ENCODE peak calls at places on chromosomes 12 and 14, in seven cellular contexts. One of them, this sample, is unnamed.

GRCh38 chr14:96797943-96798349 is 764 bp downstream of the VRK1 start:
- DNase-seq in cardiac muscle cell: no peak
- DNase-seq in mammary epithelial cell: no peak
- DNase-seq in endothelial cell: no peak
- DNase-seq in K562: peak; percentile 34
- DNase-seq in fibroblast of villous mesenchyme: peak; percentile 17
- DNase-seq in RWPE1: peak; percentile 8
- DNase-seq in this sample: no peak

GRCh38 chr14:24814944-24815343 is 181.0 kb upstream of the GZMB start:
- DNase-seq in fibroblast of villous mesenchyme: no peak
- DNase-seq in cardiac muscle cell: no peak
- DNase-seq in mammary epithelial cell: no peak
- DNase-seq in K562: no peak
- DNase-seq in endothelial cell: no peak
- DNase-seq in RWPE1: no peak
- DNase-seq in this sample: no peak

GRCh38 chr14:100582496-100583165 is 4.6 kb downstream of the BEGAIN start:
- DNase-seq in endothelial cell: no peak
- DNase-seq in K562: no peak
- DNase-seq in fibroblast of villous mesenchyme: no peak
- DNase-seq in mammary epithelial cell: no peak
- DNase-seq in cardiac muscle cell: no peak
- DNase-seq in RWPE1: no peak
- DNase-seq in this sample: no peak

GRCh38 chr12:98595152-98595988 is 1.9 kb downstream of the SLC25A3 start:
- DNase-seq in RWPE1: peak; percentile 43
- DNase-seq in fibroblast of villous mesenchyme: peak; percentile 71
- DNase-seq in mammary epithelial cell: peak; percentile 53
- DNase-seq in cardiac muscle cell: peak; percentile 75
- DNase-seq in endothelial cell: no peak
- DNase-seq in K562: no peak
- DNase-seq in this sample: no peak

GRCh38 chr12:107144990-107145389 is 51.6 kb upstream of the CRY1 start:
- DNase-seq in K562: no peak
- DNase-seq in RWPE1: peak; percentile 23
- DNase-seq in fibroblast of villous mesenchyme: no peak
- DNase-seq in endothelial cell: no peak
- DNase-seq in cardiac muscle cell: peak; percentile 8
- DNase-seq in mammary epithelial cell: no peak
- DNase-seq in this sample: no peak

GRCh38 chr12:109870648-109871047 is 9.7 kb downstream of the GLTP start:
- DNase-seq in endothelial cell: no peak
- DNase-seq in RWPE1: no peak
- DNase-seq in mammary epithelial cell: peak; percentile 34
- DNase-seq in cardiac muscle cell: no peak
- DNase-seq in K562: no peak
- DNase-seq in fibroblast of villous mesenchyme: no peak
- DNase-seq in this sample: no peak

GRCh38 chr12:17064834-17065233 is 458.9 kb upstream of the LMO3 start:
- DNase-seq in mammary epithelial cell: no peak
- DNase-seq in endothelial cell: no peak
- DNase-seq in cardiac muscle cell: no peak
- DNase-seq in K562: no peak
- DNase-seq in RWPE1: no peak
- DNase-seq in fibroblast of villous mesenchyme: no peak
- DNase-seq in this sample: no peak

GRCh38 chr14:88667555-88668273 is 104.9 kb downstream of the ZC3H14 start:
- DNase-seq in endothelial cell: peak; percentile 61
- DNase-seq in mammary epithelial cell: peak; percentile 70
- DNase-seq in fibroblast of villous mesenchyme: peak; percentile 75
- DNase-seq in cardiac muscle cell: peak; percentile 88
- DNase-seq in K562: peak; percentile 25
- DNase-seq in RWPE1: peak; percentile 58
- DNase-seq in this sample: peak; percentile 52

GRCh38 chr14:69573841-69574265 is 818 bp downstream of the CCDC177 start:
- DNase-seq in RWPE1: no peak
- DNase-seq in endothelial cell: no peak
- DNase-seq in mammary epithelial cell: no peak
- DNase-seq in cardiac muscle cell: peak; percentile 25
- DNase-seq in fibroblast of villous mesenchyme: no peak
- DNase-seq in K562: no peak
- DNase-seq in this sample: peak; percentile 44

GRCh38 chr12:45605624-45606023 is 123.9 kb upstream of the ARID2 start:
- DNase-seq in K562: no peak
- DNase-seq in endothelial cell: no peak
- DNase-seq in fibroblast of villous mesenchyme: no peak
- DNase-seq in RWPE1: no peak
- DNase-seq in mammary epithelial cell: no peak
- DNase-seq in cardiac muscle cell: no peak
- DNase-seq in this sample: no peak

GRCh38 chr12:126397071-126397571 is 1331.9 kb downstream of the AACS start:
- DNase-seq in endothelial cell: no peak
- DNase-seq in mammary epithelial cell: no peak
- DNase-seq in K562: no peak
- DNase-seq in RWPE1: no peak
- DNase-seq in fibroblast of villous mesenchyme: peak; percentile 10
- DNase-seq in cardiac muscle cell: peak; percentile 80
- DNase-seq in this sample: no peak

GRCh38 chr12:80268924-80269749 is 169.8 kb downstream of the OTOGL start:
- DNase-seq in endothelial cell: no peak
- DNase-seq in fibroblast of villous mesenchyme: peak; percentile 45
- DNase-seq in cardiac muscle cell: peak; percentile 52
- DNase-seq in RWPE1: peak; percentile 75
- DNase-seq in K562: no peak
- DNase-seq in mammary epithelial cell: peak; percentile 88
- DNase-seq in this sample: no peak

GRCh38 chr14:90460136-90460535 is 63.3 kb downstream of the CALM1 start:
- DNase-seq in endothelial cell: no peak
- DNase-seq in mammary epithelial cell: no peak
- DNase-seq in RWPE1: no peak
- DNase-seq in fibroblast of villous mesenchyme: no peak
- DNase-seq in cardiac muscle cell: no peak
- DNase-seq in K562: no peak
- DNase-seq in this sample: no peak

GRCh38 chr12:110179291-110179690 is 55.1 kb downstream of the IFT81 start:
- DNase-seq in fibroblast of villous mesenchyme: peak; percentile 30
- DNase-seq in K562: no peak
- DNase-seq in RWPE1: no peak
- DNase-seq in endothelial cell: no peak
- DNase-seq in cardiac muscle cell: peak; percentile 11
- DNase-seq in mammary epithelial cell: peak; percentile 71
- DNase-seq in this sample: no peak

GRCh38 chr12:11577658-11578260 is 71.7 kb upstream of the ETV6 start:
- DNase-seq in K562: no peak
- DNase-seq in RWPE1: peak; percentile 34
- DNase-seq in mammary epithelial cell: peak; percentile 57
- DNase-seq in cardiac muscle cell: no peak
- DNase-seq in fibroblast of villous mesenchyme: no peak
- DNase-seq in endothelial cell: no peak
- DNase-seq in this sample: no peak

GRCh38 chr12:97394657-97395056 is 67.9 kb upstream of the RMST start:
- DNase-seq in endothelial cell: no peak
- DNase-seq in fibroblast of villous mesenchyme: no peak
- DNase-seq in RWPE1: no peak
- DNase-seq in mammary epithelial cell: no peak
- DNase-seq in K562: no peak
- DNase-seq in cardiac muscle cell: no peak
- DNase-seq in this sample: no peak

GRCh38 chr12:15540469-15540872 is 218.2 kb downstream of the PTPRO start:
- DNase-seq in RWPE1: peak; percentile 17
- DNase-seq in endothelial cell: no peak
- DNase-seq in mammary epithelial cell: no peak
- DNase-seq in fibroblast of villous mesenchyme: peak; percentile 76
- DNase-seq in cardiac muscle cell: peak; percentile 39
- DNase-seq in K562: no peak
- DNase-seq in this sample: no peak

GRCh38 chr12:65524666-65525065 is 246.2 kb downstream of the MSRB3 start:
- DNase-seq in cardiac muscle cell: peak; percentile 73
- DNase-seq in mammary epithelial cell: peak; percentile 59
- DNase-seq in K562: no peak
- DNase-seq in endothelial cell: no peak
- DNase-seq in RWPE1: no peak
- DNase-seq in fibroblast of villous mesenchyme: peak; percentile 88
- DNase-seq in this sample: no peak

GRCh38 chr14:79407572-79407971 is 803.7 kb downstream of the DIO2 start:
- DNase-seq in RWPE1: no peak
- DNase-seq in endothelial cell: no peak
- DNase-seq in K562: no peak
- DNase-seq in cardiac muscle cell: no peak
- DNase-seq in fibroblast of villous mesenchyme: no peak
- DNase-seq in mammary epithelial cell: no peak
- DNase-seq in this sample: no peak

GRCh38 chr14:23661542-23661941 is 25.4 kb downstream of the DHRS2 start:
- DNase-seq in K562: no peak
- DNase-seq in mammary epithelial cell: no peak
- DNase-seq in RWPE1: no peak
- DNase-seq in fibroblast of villous mesenchyme: no peak
- DNase-seq in cardiac muscle cell: no peak
- DNase-seq in endothelial cell: no peak
- DNase-seq in this sample: no peak

GRCh38 chr14:50830044-50830931 is 674 bp downstream of the NIN start:
- DNase-seq in K562: peak; percentile 61
- DNase-seq in endothelial cell: peak; percentile 53
- DNase-seq in mammary epithelial cell: peak; percentile 57
- DNase-seq in fibroblast of villous mesenchyme: peak; percentile 47
- DNase-seq in RWPE1: peak; percentile 32
- DNase-seq in cardiac muscle cell: peak; percentile 49
- DNase-seq in this sample: peak; percentile 67

GRCh38 chr14:61533513-61534255 is 161.6 kb upstream of the HIF1A start:
- DNase-seq in K562: no peak
- DNase-seq in fibroblast of villous mesenchyme: no peak
- DNase-seq in cardiac muscle cell: no peak
- DNase-seq in RWPE1: no peak
- DNase-seq in mammary epithelial cell: peak; percentile 37
- DNase-seq in endothelial cell: no peak
- DNase-seq in this sample: no peak

GRCh38 chr12:110597885-110598284 is 14.8 kb upstream of the PPTC7 start:
- DNase-seq in cardiac muscle cell: no peak
- DNase-seq in K562: no peak
- DNase-seq in RWPE1: no peak
- DNase-seq in fibroblast of villous mesenchyme: no peak
- DNase-seq in mammary epithelial cell: no peak
- DNase-seq in endothelial cell: no peak
- DNase-seq in this sample: no peak

GRCh38 chr14:102008891-102009290 is 44.5 kb downstream of the DYNC1H1 start:
- DNase-seq in cardiac muscle cell: no peak
- DNase-seq in RWPE1: no peak
- DNase-seq in mammary epithelial cell: no peak
- DNase-seq in endothelial cell: no peak
- DNase-seq in fibroblast of villous mesenchyme: no peak
- DNase-seq in K562: no peak
- DNase-seq in this sample: no peak

GRCh38 chr12:48993787-48994186 is 5.4 kb downstream of the DDN start:
- DNase-seq in K562: peak; percentile 53
- DNase-seq in RWPE1: no peak
- DNase-seq in cardiac muscle cell: no peak
- DNase-seq in fibroblast of villous mesenchyme: no peak
- DNase-seq in endothelial cell: no peak
- DNase-seq in mammary epithelial cell: no peak
- DNase-seq in this sample: no peak

GRCh38 chr12:93521225-93521854 is 51.1 kb upstream of the SOCS2 start:
- DNase-seq in fibroblast of villous mesenchyme: no peak
- DNase-seq in RWPE1: no peak
- DNase-seq in mammary epithelial cell: no peak
- DNase-seq in K562: no peak
- DNase-seq in endothelial cell: no peak
- DNase-seq in cardiac muscle cell: peak; percentile 57
- DNase-seq in this sample: no peak

GRCh38 chr14:21891921-21892320 is 218.3 kb upstream of the OR4E1 start:
- DNase-seq in RWPE1: no peak
- DNase-seq in cardiac muscle cell: no peak
- DNase-seq in fibroblast of villous mesenchyme: no peak
- DNase-seq in endothelial cell: no peak
- DNase-seq in K562: no peak
- DNase-seq in mammary epithelial cell: no peak
- DNase-seq in this sample: no peak

GRCh38 chr14:21894003-21894897 is 220.6 kb upstream of the OR4E1 start:
- DNase-seq in endothelial cell: peak; percentile 56
- DNase-seq in fibroblast of villous mesenchyme: no peak
- DNase-seq in RWPE1: no peak
- DNase-seq in mammary epithelial cell: no peak
- DNase-seq in K562: peak; percentile 4
- DNase-seq in cardiac muscle cell: peak; percentile 10
- DNase-seq in this sample: peak; percentile 27
- TF ChIP-seq CTCF in endothelial cell: peak; percentile 64
- TF ChIP-seq CTCF in fibroblast of villous mesenchyme: peak; percentile 22
- TF ChIP-seq CTCF in RWPE1: no peak
- TF ChIP-seq CTCF in mammary epithelial cell: peak; percentile 45
- TF ChIP-seq CTCF in K562: peak; percentile 54
- TF ChIP-seq CTCF in cardiac muscle cell: peak; percentile 39
- TF ChIP-seq CTCF in this sample: peak; percentile 22

DNA sequence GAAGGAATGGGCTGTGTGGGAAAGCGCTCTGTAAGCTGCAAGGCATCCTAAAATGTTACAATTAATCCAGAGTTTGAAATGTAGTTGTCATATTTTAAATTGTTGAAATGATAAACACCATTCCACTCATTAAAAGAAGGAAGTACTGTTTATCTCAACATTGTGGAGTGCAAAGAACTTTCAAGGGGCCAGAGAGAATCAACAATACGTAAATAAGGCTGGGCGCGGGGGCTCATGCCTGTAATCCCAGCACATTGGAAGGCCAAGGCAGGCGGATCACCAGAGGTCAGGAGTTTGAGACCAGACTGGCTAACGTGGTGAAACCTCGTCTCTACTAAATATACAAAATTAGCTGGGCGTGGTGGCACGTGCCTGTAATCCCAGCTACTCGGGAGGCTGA is 24.5 kb downstream of the NR1H4 start:
- DNase-seq in K562: no peak
- DNase-seq in endothelial cell: no peak
- DNase-seq in mammary epithelial cell: no peak
- DNase-seq in fibroblast of villous mesenchyme: no peak
- DNase-seq in RWPE1: no peak
- DNase-seq in cardiac muscle cell: no peak
- DNase-seq in this sample: no peak
- TF ChIP-seq CTCF in K562: no peak
- TF ChIP-seq CTCF in endothelial cell: no peak
- TF ChIP-seq CTCF in mammary epithelial cell: no peak
- TF ChIP-seq CTCF in fibroblast of villous mesenchyme: no peak
- TF ChIP-seq CTCF in RWPE1: no peak
- TF ChIP-seq CTCF in cardiac muscle cell: no peak
- TF ChIP-seq CTCF in this sample: no peak

GRCh38 chr14:98161366-98161765 is 1110.6 kb downstream of the BCL11B start:
- DNase-seq in fibroblast of villous mesenchyme: no peak
- DNase-seq in cardiac muscle cell: no peak
- DNase-seq in endothelial cell: no peak
- DNase-seq in K562: no peak
- DNase-seq in mammary epithelial cell: peak; percentile 26
- DNase-seq in RWPE1: no peak
- DNase-seq in this sample: no peak
- TF ChIP-seq CTCF in fibroblast of villous mesenchyme: no peak
- TF ChIP-seq CTCF in cardiac muscle cell: no peak
- TF ChIP-seq CTCF in endothelial cell: no peak
- TF ChIP-seq CTCF in K562: no peak
- TF ChIP-seq CTCF in mammary epithelial cell: no peak
- TF ChIP-seq CTCF in RWPE1: no peak
- TF ChIP-seq CTCF in this sample: no peak

DNA sequence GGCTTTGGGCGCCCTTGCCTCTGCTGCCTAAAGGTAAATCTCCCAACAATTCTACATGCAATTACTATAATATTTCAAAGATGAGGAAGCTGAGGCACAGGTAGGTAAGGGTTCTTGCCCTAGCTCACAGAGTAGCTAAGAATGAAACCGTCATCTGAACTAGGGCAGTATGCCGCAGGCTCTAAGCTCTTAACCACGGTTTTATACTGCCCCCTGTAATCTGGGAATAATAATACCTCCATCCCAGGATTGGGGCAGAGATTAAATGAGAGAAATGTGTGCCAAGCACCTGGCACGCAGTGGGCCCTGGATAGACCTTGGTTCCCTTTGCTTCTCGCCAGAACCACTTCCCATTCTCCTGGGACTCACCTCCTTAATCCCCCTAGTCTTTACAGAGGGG is 1.5 kb upstream of the HRK start:
- DNase-seq in mammary epithelial cell: no peak
- DNase-seq in fibroblast of villous mesenchyme: peak; percentile 40
- DNase-seq in RWPE1: no peak
- DNase-seq in K562: no peak
- DNase-seq in endothelial cell: no peak
- DNase-seq in cardiac muscle cell: peak; percentile 54
- DNase-seq in this sample: no peak
- TF ChIP-seq CTCF in mammary epithelial cell: peak; percentile 37
- TF ChIP-seq CTCF in fibroblast of villous mesenchyme: peak; percentile 38
- TF ChIP-seq CTCF in RWPE1: no peak
- TF ChIP-seq CTCF in K562: peak; percentile 16
- TF ChIP-seq CTCF in endothelial cell: no peak
- TF ChIP-seq CTCF in cardiac muscle cell: peak; percentile 30
- TF ChIP-seq CTCF in this sample: no peak

This sample was measured in nephron progenitor cell.